ENCODE peak calls at places on chromosomes 16 and 17, in six cellular contexts. N, W, T, R, X and S are unnamed samples.

GRCh38 chr17:81153340-81153803 is 11.9 kb upstream of the PVALEF start:
- DNase-seq in N (no peak), W (no peak), T (no peak), R (no peak), X (no peak), S (peak; percentile 4)

GRCh38 chr17:2297023-2297422 is 6.6 kb downstream of the SMG6 start:
- DNase-seq in N (no peak), W (no peak), T (no peak), R (no peak), X (no peak), S (no peak)

GRCh38 chr17:83058478-83059167 is 20.8 kb upstream of the METRNL start:
- DNase-seq in N (peak; percentile 28), W (no peak), T (no peak), R (no peak), X (no peak), S (peak; percentile 10)

GRCh38 chr16:66293932-66294331 is 72.6 kb upstream of the CDH5 start:
- DNase-seq in N (peak; percentile 27), W (no peak), T (no peak), R (no peak), X (no peak), S (no peak)

GRCh38 chr17:51672058-51672457 is 411.7 kb downstream of the UTP18 start:
- DNase-seq in N (no peak), W (no peak), T (no peak), R (no peak), X (no peak), S (no peak)

GRCh38 chr16:51849715-51850114 is 697.2 kb downstream of the TOX3 start:
- DNase-seq in N (no peak), W (no peak), T (no peak), R (no peak), X (no peak), S (no peak)

GRCh38 chr16:21274172-21274726 is 3.8 kb downstream of the CRYM start:
- DNase-seq in N (no peak), W (no peak), T (no peak), R (no peak), X (no peak), S (no peak)

GRCh38 chr17:17784599-17785264 is 52.1 kb downstream of the SREBF1 start:
- DNase-seq in N (no peak), W (no peak), T (peak; percentile 54), R (no peak), X (peak; percentile 66), S (no peak)

GRCh38 chr16:47664653-47665325 is 203.7 kb downstream of the PHKB start:
- DNase-seq in N (no peak), W (no peak), T (no peak), R (no peak), X (no peak), S (no peak)

GRCh38 chr17:68909066-68909465 is 46.1 kb downstream of the ABCA8 start:
- DNase-seq in N (peak; percentile 58), W (no peak), T (no peak), R (no peak), X (no peak), S (no peak)

GRCh38 chr16:89922884-89923639 is at the start of gene TUBB3:
- DNase-seq in N (peak; percentile 81), W (peak; percentile 73), T (peak; percentile 91), R (no peak), X (peak; percentile 94), S (peak; percentile 95)

GRCh38 chr17:73412914-73413313 is 101.1 kb upstream of the CDC42EP4 start:
- DNase-seq in N (no peak), W (no peak), T (no peak), R (no peak), X (no peak), S (no peak)

GRCh38 chr17:62703269-62703775 is 75.9 kb downstream of the MRC2 start:
- DNase-seq in N (peak; percentile 61), W (no peak), T (no peak), R (no peak), X (peak; percentile 33), S (no peak)